ENCODE peak calls at places on chromosomes 1 and 21, in ten cellular contexts. G is colonic mucosa; H is Ammon's horn; S is transverse colon; D is cardiac fibroblast; Z is activated CD8-positive, alpha-beta memory T cell treated with anti-CD3 and anti-CD28 coated beads for 4 hours; I is aorta; O is neural crest cell; V is neural progenitor cell; M is posterior cingulate gyrus. R is an unnamed sample.

GRCh38 chr1:94797286-94797685 is 22.9 kb upstream of the SLC44A3 start:
- DNase-seq in M (no peak), G (no peak), D (no peak), I (no peak), S (no peak), H (no peak), O (no peak), V (no peak), Z (no peak), R (no peak)

GRCh38 chr21:18716578-18717138 is 313.1 kb upstream of the TMPRSS15 start:
- DNase-seq in I (no peak), D (no peak), Z (no peak), V (no peak), S (no peak), H (no peak), G (no peak), M (no peak), O (no peak), R (no peak)

GRCh38 chr1:14668448-14669029 is 70.1 kb downstream of the KAZN start:
- DNase-seq in I (no peak), D (no peak), H (no peak), O (no peak), M (no peak), S (no peak), G (no peak), Z (no peak), V (no peak), R (no peak)

GRCh38 chr1:35223109-35223630 is 30.2 kb upstream of the SFPQ start:
- DNase-seq in O (no peak), D (no peak), M (no peak), Z (no peak), G (no peak), H (no peak), V (no peak), S (no peak), I (no peak), R (no peak)

GRCh38 chr1:89069955-89070354 is 4.9 kb upstream of the GBP1 start:
- DNase-seq in Z (no peak), I (no peak), S (no peak), H (no peak), O (no peak), V (no peak), D (peak; percentile 29), M (no peak), G (no peak), R (no peak)

GRCh38 chr1:111234866-111235265 is 7.4 kb downstream of the CHI3L2 start:
- DNase-seq in G (no peak), O (no peak), M (no peak), V (no peak), H (no peak), S (no peak), I (no peak), Z (no peak), D (peak; percentile 75), R (peak; percentile 62)

GRCh38 chr1:89622895-89623294 is 10.0 kb upstream of the LRRC8C start:
- DNase-seq in M (no peak), S (no peak), V (no peak), O (no peak), I (no peak), Z (no peak), D (peak; percentile 50), H (no peak), G (no peak), R (no peak)

GRCh38 chr21:31173881-31174555 is 135.7 kb upstream of the KRTAP19-8 start:
- DNase-seq in D (no peak), Z (peak; percentile 37), I (peak; percentile 64), V (peak; percentile 6), M (peak; percentile 46), H (peak; percentile 84), G (no peak), S (no peak), O (no peak), R (no peak)

R was measured in AG08396.